ENCODE peak calls at places on chromosomes 12 and 14, in nine cellular contexts. One of them, this sample, is unnamed.

GRCh38 chr12:2412305-2412643 is 359.5 kb downstream of the CACNA1C start:
- DNase-seq in iPS-NIHi11: peak
- DNase-seq in Daoy: no peak
- DNase-seq in GM23248: no peak
- DNase-seq in NCI-H748 treated with DMSO at 0.1 percent for 48 hours: no peak
- DNase-seq in ovary: no peak
- DNase-seq in AG09319: no peak
- DNase-seq in effector CD4-positive, alpha-beta T cell: no peak
- DNase-seq in nucleus accumbens: no peak
- DNase-seq in this sample: no peak

GRCh38 chr14:99756796-99757195 is 36.4 kb upstream of the EML1 start:
- DNase-seq in iPS-NIHi11: no peak
- DNase-seq in ovary: no peak
- DNase-seq in Daoy: peak
- DNase-seq in AG09319: no peak
- DNase-seq in GM23248: peak
- DNase-seq in nucleus accumbens: no peak
- DNase-seq in effector CD4-positive, alpha-beta T cell: no peak
- DNase-seq in NCI-H748 treated with DMSO at 0.1 percent for 48 hours: no peak
- DNase-seq in this sample: no peak

GRCh38 chr12:5944688-5945070 is 380 bp downstream of the ANO2 start:
- DNase-seq in GM23248: peak
- DNase-seq in Daoy: no peak
- DNase-seq in nucleus accumbens: no peak
- DNase-seq in effector CD4-positive, alpha-beta T cell: no peak
- DNase-seq in iPS-NIHi11: peak
- DNase-seq in AG09319: no peak
- DNase-seq in NCI-H748 treated with DMSO at 0.1 percent for 48 hours: no peak
- DNase-seq in ovary: no peak
- DNase-seq in this sample: no peak

GRCh38 chr14:74882103-74882920 is 596 bp downstream of the DLST start:
- DNase-seq in ovary: peak
- DNase-seq in effector CD4-positive, alpha-beta T cell: peak
- DNase-seq in Daoy: peak
- DNase-seq in GM23248: peak
- DNase-seq in NCI-H748 treated with DMSO at 0.1 percent for 48 hours: no peak
- DNase-seq in iPS-NIHi11: no peak
- DNase-seq in nucleus accumbens: no peak
- DNase-seq in AG09319: no peak
- DNase-seq in this sample: no peak

GRCh38 chr14:101835166-101835557 is 73.7 kb downstream of the PPP2R5C start:
- DNase-seq in NCI-H748 treated with DMSO at 0.1 percent for 48 hours: no peak
- DNase-seq in iPS-NIHi11: no peak
- DNase-seq in AG09319: no peak
- DNase-seq in GM23248: peak
- DNase-seq in effector CD4-positive, alpha-beta T cell: no peak
- DNase-seq in ovary: no peak
- DNase-seq in Daoy: no peak
- DNase-seq in nucleus accumbens: no peak
- DNase-seq in this sample: no peak

GRCh38 chr14:51095854-51096823 is 1.2 kb upstream of the TRIM9 start:
- DNase-seq in nucleus accumbens: peak
- DNase-seq in ovary: peak
- DNase-seq in AG09319: no peak
- DNase-seq in NCI-H748 treated with DMSO at 0.1 percent for 48 hours: peak
- DNase-seq in Daoy: peak
- DNase-seq in effector CD4-positive, alpha-beta T cell: no peak
- DNase-seq in GM23248: peak
- DNase-seq in iPS-NIHi11: no peak
- DNase-seq in this sample: no peak

GRCh38 chr12:64675795-64676194 is 65.5 kb downstream of the RASSF3 start:
- DNase-seq in Daoy: peak
- DNase-seq in iPS-NIHi11: no peak
- DNase-seq in nucleus accumbens: no peak
- DNase-seq in AG09319: no peak
- DNase-seq in NCI-H748 treated with DMSO at 0.1 percent for 48 hours: no peak
- DNase-seq in effector CD4-positive, alpha-beta T cell: no peak
- DNase-seq in ovary: no peak
- DNase-seq in GM23248: peak
- DNase-seq in this sample: no peak

GRCh38 chr14:89382487-89383170 is 34.4 kb downstream of the FOXN3 start:
- DNase-seq in NCI-H748 treated with DMSO at 0.1 percent for 48 hours: no peak
- DNase-seq in GM23248: no peak
- DNase-seq in Daoy: no peak
- DNase-seq in nucleus accumbens: no peak
- DNase-seq in AG09319: no peak
- DNase-seq in iPS-NIHi11: no peak
- DNase-seq in effector CD4-positive, alpha-beta T cell: no peak
- DNase-seq in ovary: no peak
- DNase-seq in this sample: no peak

GRCh38 chr12:42023733-42024494 is 120.8 kb downstream of the GXYLT1 start:
- DNase-seq in iPS-NIHi11: peak
- DNase-seq in nucleus accumbens: peak
- DNase-seq in NCI-H748 treated with DMSO at 0.1 percent for 48 hours: peak
- DNase-seq in effector CD4-positive, alpha-beta T cell: peak
- DNase-seq in GM23248: peak
- DNase-seq in ovary: peak
- DNase-seq in AG09319: peak
- DNase-seq in Daoy: peak
- DNase-seq in this sample: no peak

GRCh38 chr14:55333785-55334485 is 62.7 kb downstream of the FBXO34 start:
- DNase-seq in NCI-H748 treated with DMSO at 0.1 percent for 48 hours: no peak
- DNase-seq in AG09319: no peak
- DNase-seq in ovary: no peak
- DNase-seq in GM23248: no peak
- DNase-seq in Daoy: peak
- DNase-seq in iPS-NIHi11: no peak
- DNase-seq in nucleus accumbens: no peak
- DNase-seq in effector CD4-positive, alpha-beta T cell: no peak
- DNase-seq in this sample: no peak

GRCh38 chr12:3117628-3118027 is 40.4 kb downstream of the TSPAN9 start:
- DNase-seq in AG09319: peak
- DNase-seq in Daoy: no peak
- DNase-seq in effector CD4-positive, alpha-beta T cell: no peak
- DNase-seq in GM23248: peak
- DNase-seq in iPS-NIHi11: no peak
- DNase-seq in nucleus accumbens: no peak
- DNase-seq in NCI-H748 treated with DMSO at 0.1 percent for 48 hours: no peak
- DNase-seq in ovary: no peak
- DNase-seq in this sample: peak

GRCh38 chr14:68549966-68550705 is 242.7 kb downstream of the ZFP36L1 start:
- DNase-seq in nucleus accumbens: no peak
- DNase-seq in GM23248: no peak
- DNase-seq in ovary: no peak
- DNase-seq in AG09319: no peak
- DNase-seq in Daoy: peak
- DNase-seq in iPS-NIHi11: no peak
- DNase-seq in effector CD4-positive, alpha-beta T cell: no peak
- DNase-seq in NCI-H748 treated with DMSO at 0.1 percent for 48 hours: no peak
- DNase-seq in this sample: no peak

GRCh38 chr14:69008411-69008810 is 29.3 kb upstream of the ACTN1 start:
- DNase-seq in nucleus accumbens: no peak
- DNase-seq in effector CD4-positive, alpha-beta T cell: no peak
- DNase-seq in NCI-H748 treated with DMSO at 0.1 percent for 48 hours: no peak
- DNase-seq in iPS-NIHi11: no peak
- DNase-seq in ovary: no peak
- DNase-seq in AG09319: no peak
- DNase-seq in Daoy: no peak
- DNase-seq in GM23248: peak
- DNase-seq in this sample: no peak

GRCh38 chr14:77074969-77075368 is 23.1 kb upstream of the CIPC start:
- DNase-seq in ovary: no peak
- DNase-seq in effector CD4-positive, alpha-beta T cell: no peak
- DNase-seq in GM23248: no peak
- DNase-seq in Daoy: no peak
- DNase-seq in nucleus accumbens: no peak
- DNase-seq in NCI-H748 treated with DMSO at 0.1 percent for 48 hours: no peak
- DNase-seq in iPS-NIHi11: no peak
- DNase-seq in AG09319: no peak
- DNase-seq in this sample: no peak

GRCh38 chr12:123967121-123967586 is 5.5 kb downstream of the CCDC92 start:
- DNase-seq in Daoy: no peak
- DNase-seq in GM23248: no peak
- DNase-seq in iPS-NIHi11: no peak
- DNase-seq in NCI-H748 treated with DMSO at 0.1 percent for 48 hours: no peak
- DNase-seq in ovary: no peak
- DNase-seq in AG09319: no peak
- DNase-seq in nucleus accumbens: no peak
- DNase-seq in effector CD4-positive, alpha-beta T cell: no peak
- DNase-seq in this sample: no peak

GRCh38 chr12:67025543-67026114 is 243.5 kb upstream of the CAND1 start:
- DNase-seq in iPS-NIHi11: peak
- DNase-seq in GM23248: peak
- DNase-seq in NCI-H748 treated with DMSO at 0.1 percent for 48 hours: peak
- DNase-seq in nucleus accumbens: no peak
- DNase-seq in effector CD4-positive, alpha-beta T cell: peak
- DNase-seq in AG09319: no peak
- DNase-seq in ovary: no peak
- DNase-seq in Daoy: peak
- DNase-seq in this sample: no peak

GRCh38 chr12:124032265-124032886 is 59.4 kb downstream of the ZNF664 start:
- DNase-seq in nucleus accumbens: peak
- DNase-seq in Daoy: peak
- DNase-seq in NCI-H748 treated with DMSO at 0.1 percent for 48 hours: peak
- DNase-seq in effector CD4-positive, alpha-beta T cell: no peak
- DNase-seq in GM23248: peak
- DNase-seq in AG09319: no peak
- DNase-seq in ovary: no peak
- DNase-seq in iPS-NIHi11: peak
- DNase-seq in this sample: no peak

GRCh38 chr14:21852061-21852664 is 178.5 kb upstream of the OR4E1 start:
- DNase-seq in GM23248: peak
- DNase-seq in Daoy: peak
- DNase-seq in AG09319: no peak
- DNase-seq in effector CD4-positive, alpha-beta T cell: peak
- DNase-seq in nucleus accumbens: peak
- DNase-seq in iPS-NIHi11: peak
- DNase-seq in ovary: no peak
- DNase-seq in NCI-H748 treated with DMSO at 0.1 percent for 48 hours: no peak
- DNase-seq in this sample: no peak

GRCh38 chr12:24901975-24902461 is 46.9 kb downstream of the BCAT1 start:
- DNase-seq in effector CD4-positive, alpha-beta T cell: no peak
- DNase-seq in iPS-NIHi11: peak
- DNase-seq in GM23248: no peak
- DNase-seq in AG09319: no peak
- DNase-seq in ovary: no peak
- DNase-seq in nucleus accumbens: peak
- DNase-seq in Daoy: no peak
- DNase-seq in NCI-H748 treated with DMSO at 0.1 percent for 48 hours: no peak
- DNase-seq in this sample: no peak

GRCh38 chr12:31832740-31833540 is 104.1 kb upstream of the AMN1 start:
- DNase-seq in AG09319: no peak
- DNase-seq in NCI-H748 treated with DMSO at 0.1 percent for 48 hours: no peak
- DNase-seq in ovary: no peak
- DNase-seq in iPS-NIHi11: no peak
- DNase-seq in effector CD4-positive, alpha-beta T cell: peak
- DNase-seq in Daoy: no peak
- DNase-seq in GM23248: no peak
- DNase-seq in nucleus accumbens: no peak
- DNase-seq in this sample: no peak

GRCh38 chr12:19306366-19306765 is 132.9 kb upstream of the AEBP2 start:
- DNase-seq in ovary: no peak
- DNase-seq in Daoy: no peak
- DNase-seq in GM23248: no peak
- DNase-seq in NCI-H748 treated with DMSO at 0.1 percent for 48 hours: no peak
- DNase-seq in effector CD4-positive, alpha-beta T cell: no peak
- DNase-seq in AG09319: no peak
- DNase-seq in nucleus accumbens: no peak
- DNase-seq in iPS-NIHi11: no peak
- DNase-seq in this sample: no peak

GRCh38 chr12:113259499-113259953 is 38.3 kb downstream of the TPCN1 start:
- DNase-seq in nucleus accumbens: peak
- DNase-seq in GM23248: peak
- DNase-seq in iPS-NIHi11: peak
- DNase-seq in NCI-H748 treated with DMSO at 0.1 percent for 48 hours: peak
- DNase-seq in effector CD4-positive, alpha-beta T cell: no peak
- DNase-seq in ovary: peak
- DNase-seq in AG09319: peak
- DNase-seq in Daoy: no peak
- DNase-seq in this sample: no peak

GRCh38 chr12:52234226-52234810 is 1.3 kb downstream of the KRT7 start:
- DNase-seq in GM23248: no peak
- DNase-seq in NCI-H748 treated with DMSO at 0.1 percent for 48 hours: no peak
- DNase-seq in AG09319: no peak
- DNase-seq in nucleus accumbens: no peak
- DNase-seq in ovary: no peak
- DNase-seq in Daoy: no peak
- DNase-seq in iPS-NIHi11: peak
- DNase-seq in effector CD4-positive, alpha-beta T cell: no peak
- DNase-seq in this sample: no peak

GRCh38 chr12:71237128-71237527 is 79.3 kb upstream of the TSPAN8 start:
- DNase-seq in nucleus accumbens: no peak
- DNase-seq in AG09319: no peak
- DNase-seq in Daoy: no peak
- DNase-seq in ovary: no peak
- DNase-seq in GM23248: no peak
- DNase-seq in effector CD4-positive, alpha-beta T cell: no peak
- DNase-seq in NCI-H748 treated with DMSO at 0.1 percent for 48 hours: no peak
- DNase-seq in iPS-NIHi11: no peak
- DNase-seq in this sample: no peak

GRCh38 chr14:95299271-95299670 is 20.4 kb downstream of the CLMN start:
- DNase-seq in Daoy: no peak
- DNase-seq in nucleus accumbens: no peak
- DNase-seq in ovary: no peak
- DNase-seq in NCI-H748 treated with DMSO at 0.1 percent for 48 hours: no peak
- DNase-seq in AG09319: no peak
- DNase-seq in GM23248: no peak
- DNase-seq in iPS-NIHi11: no peak
- DNase-seq in effector CD4-positive, alpha-beta T cell: no peak
- DNase-seq in this sample: no peak

This sample was measured in BJ.